ENCODE peak calls at places on chromosome 11, in ten cellular contexts. One of them, this sample, is unnamed.

GRCh38 chr11:16986434-16987204 is 27.6 kb downstream of the PLEKHA7 start:
- DNase-seq in endothelial cell: no peak
- DNase-seq in KG1: no peak
- DNase-seq in ureter: peak
- DNase-seq in naive thymus-derived CD8-positive, alpha-beta T cell: peak
- DNase-seq in thoracic aorta: no peak
- DNase-seq in IMR-90: no peak
- DNase-seq in HTR-8/SVneo: no peak
- DNase-seq in activated T-helper 1 cell treated with anti-CD3 and anti-CD28 coated beads, Interleukin-12 subunit alpha, Interleukin-12 subunit beta, Interleukin-2, Interleukin-4 antibody, amounts not matched to agents 30 ng/mL and 10 ng/mL and 1 ng/mL, durations not matched to agents 14 hours and 24 hours and 36 hours: peak
- DNase-seq in NCI-H510A: no peak
- DNase-seq in this sample: no peak

GRCh38 chr11:44964526-44965209 is 14.0 kb upstream of the TP53I11 start:
- DNase-seq in endothelial cell: no peak
- DNase-seq in KG1: no peak
- DNase-seq in ureter: no peak
- DNase-seq in naive thymus-derived CD8-positive, alpha-beta T cell: no peak
- DNase-seq in thoracic aorta: no peak
- DNase-seq in IMR-90: no peak
- DNase-seq in HTR-8/SVneo: no peak
- DNase-seq in activated T-helper 1 cell treated with anti-CD3 and anti-CD28 coated beads, Interleukin-12 subunit alpha, Interleukin-12 subunit beta, Interleukin-2, Interleukin-4 antibody, amounts not matched to agents 30 ng/mL and 10 ng/mL and 1 ng/mL, durations not matched to agents 14 hours and 24 hours and 36 hours: no peak
- DNase-seq in NCI-H510A: no peak
- DNase-seq in this sample: no peak

GRCh38 chr11:62104816-62105610 is 18.8 kb upstream of the INCENP start:
- DNase-seq in endothelial cell: no peak
- DNase-seq in KG1: no peak
- DNase-seq in ureter: no peak
- DNase-seq in naive thymus-derived CD8-positive, alpha-beta T cell: no peak
- DNase-seq in thoracic aorta: no peak
- DNase-seq in IMR-90: peak
- DNase-seq in HTR-8/SVneo: no peak
- DNase-seq in activated T-helper 1 cell treated with anti-CD3 and anti-CD28 coated beads, Interleukin-12 subunit alpha, Interleukin-12 subunit beta, Interleukin-2, Interleukin-4 antibody, amounts not matched to agents 30 ng/mL and 10 ng/mL and 1 ng/mL, durations not matched to agents 14 hours and 24 hours and 36 hours: peak
- DNase-seq in NCI-H510A: no peak
- DNase-seq in this sample: no peak

GRCh38 chr11:128520886-128521696 is 66.3 kb downstream of the ETS1 start:
- DNase-seq in endothelial cell: no peak
- DNase-seq in KG1: no peak
- DNase-seq in ureter: no peak
- DNase-seq in naive thymus-derived CD8-positive, alpha-beta T cell: no peak
- DNase-seq in thoracic aorta: no peak
- DNase-seq in IMR-90: no peak
- DNase-seq in HTR-8/SVneo: no peak
- DNase-seq in activated T-helper 1 cell treated with anti-CD3 and anti-CD28 coated beads, Interleukin-12 subunit alpha, Interleukin-12 subunit beta, Interleukin-2, Interleukin-4 antibody, amounts not matched to agents 30 ng/mL and 10 ng/mL and 1 ng/mL, durations not matched to agents 14 hours and 24 hours and 36 hours: no peak
- DNase-seq in NCI-H510A: no peak
- DNase-seq in this sample: no peak

GRCh38 chr11:104096900-104097299 is 60.5 kb downstream of the DDI1 start:
- DNase-seq in endothelial cell: no peak
- DNase-seq in KG1: no peak
- DNase-seq in ureter: no peak
- DNase-seq in naive thymus-derived CD8-positive, alpha-beta T cell: no peak
- DNase-seq in thoracic aorta: no peak
- DNase-seq in IMR-90: no peak
- DNase-seq in HTR-8/SVneo: no peak
- DNase-seq in activated T-helper 1 cell treated with anti-CD3 and anti-CD28 coated beads, Interleukin-12 subunit alpha, Interleukin-12 subunit beta, Interleukin-2, Interleukin-4 antibody, amounts not matched to agents 30 ng/mL and 10 ng/mL and 1 ng/mL, durations not matched to agents 14 hours and 24 hours and 36 hours: no peak
- DNase-seq in NCI-H510A: no peak
- DNase-seq in this sample: no peak

GRCh38 chr11:9053631-9054030 is 37.8 kb downstream of the SCUBE2 start:
- DNase-seq in endothelial cell: no peak
- DNase-seq in KG1: no peak
- DNase-seq in ureter: no peak
- DNase-seq in naive thymus-derived CD8-positive, alpha-beta T cell: no peak
- DNase-seq in thoracic aorta: no peak
- DNase-seq in IMR-90: peak
- DNase-seq in HTR-8/SVneo: peak
- DNase-seq in activated T-helper 1 cell treated with anti-CD3 and anti-CD28 coated beads, Interleukin-12 subunit alpha, Interleukin-12 subunit beta, Interleukin-2, Interleukin-4 antibody, amounts not matched to agents 30 ng/mL and 10 ng/mL and 1 ng/mL, durations not matched to agents 14 hours and 24 hours and 36 hours: no peak
- DNase-seq in NCI-H510A: no peak
- DNase-seq in this sample: no peak

GRCh38 chr11:69447786-69448185 is 33.7 kb upstream of the LINC01488 start:
- DNase-seq in endothelial cell: no peak
- DNase-seq in KG1: no peak
- DNase-seq in ureter: peak
- DNase-seq in naive thymus-derived CD8-positive, alpha-beta T cell: no peak
- DNase-seq in thoracic aorta: no peak
- DNase-seq in IMR-90: no peak
- DNase-seq in HTR-8/SVneo: no peak
- DNase-seq in activated T-helper 1 cell treated with anti-CD3 and anti-CD28 coated beads, Interleukin-12 subunit alpha, Interleukin-12 subunit beta, Interleukin-2, Interleukin-4 antibody, amounts not matched to agents 30 ng/mL and 10 ng/mL and 1 ng/mL, durations not matched to agents 14 hours and 24 hours and 36 hours: no peak
- DNase-seq in NCI-H510A: peak
- DNase-seq in this sample: no peak

GRCh38 chr11:11336664-11337063 is 16.4 kb downstream of the CSNK2A3 start:
- DNase-seq in endothelial cell: no peak
- DNase-seq in KG1: no peak
- DNase-seq in ureter: no peak
- DNase-seq in naive thymus-derived CD8-positive, alpha-beta T cell: no peak
- DNase-seq in thoracic aorta: no peak
- DNase-seq in IMR-90: no peak
- DNase-seq in HTR-8/SVneo: no peak
- DNase-seq in activated T-helper 1 cell treated with anti-CD3 and anti-CD28 coated beads, Interleukin-12 subunit alpha, Interleukin-12 subunit beta, Interleukin-2, Interleukin-4 antibody, amounts not matched to agents 30 ng/mL and 10 ng/mL and 1 ng/mL, durations not matched to agents 14 hours and 24 hours and 36 hours: no peak
- DNase-seq in NCI-H510A: no peak
- DNase-seq in this sample: no peak

GRCh38 chr11:10310301-10310841 is 5.5 kb downstream of the ADM start:
- DNase-seq in endothelial cell: no peak
- DNase-seq in KG1: no peak
- DNase-seq in ureter: no peak
- DNase-seq in naive thymus-derived CD8-positive, alpha-beta T cell: no peak
- DNase-seq in thoracic aorta: no peak
- DNase-seq in IMR-90: peak
- DNase-seq in HTR-8/SVneo: no peak
- DNase-seq in activated T-helper 1 cell treated with anti-CD3 and anti-CD28 coated beads, Interleukin-12 subunit alpha, Interleukin-12 subunit beta, Interleukin-2, Interleukin-4 antibody, amounts not matched to agents 30 ng/mL and 10 ng/mL and 1 ng/mL, durations not matched to agents 14 hours and 24 hours and 36 hours: no peak
- DNase-seq in NCI-H510A: no peak
- DNase-seq in this sample: no peak

GRCh38 chr11:122082203-122082602 is 33.8 kb downstream of the BLID start:
- DNase-seq in endothelial cell: no peak
- DNase-seq in KG1: no peak
- DNase-seq in ureter: no peak
- DNase-seq in naive thymus-derived CD8-positive, alpha-beta T cell: no peak
- DNase-seq in thoracic aorta: no peak
- DNase-seq in IMR-90: peak
- DNase-seq in HTR-8/SVneo: no peak
- DNase-seq in activated T-helper 1 cell treated with anti-CD3 and anti-CD28 coated beads, Interleukin-12 subunit alpha, Interleukin-12 subunit beta, Interleukin-2, Interleukin-4 antibody, amounts not matched to agents 30 ng/mL and 10 ng/mL and 1 ng/mL, durations not matched to agents 14 hours and 24 hours and 36 hours: no peak
- DNase-seq in NCI-H510A: no peak
- DNase-seq in this sample: no peak